ENCODE peak calls at places on chromosomes 13 and 19, in seven cellular contexts. One of them, this sample, is unnamed.

GRCh38 chr13:27358420-27358819 is 66.0 kb upstream of the GTF3A start:
- DNase-seq in prostate gland: no peak
- DNase-seq in kidney: no peak
- DNase-seq in caudate nucleus: no peak
- DNase-seq in endothelial cell of umbilical vein: no peak
- DNase-seq in sigmoid colon: no peak
- DNase-seq in PC-9: no peak
- DNase-seq in this sample: no peak

GRCh38 chr19:38869836-38870607 is 8.1 kb downstream of the RINL start:
- DNase-seq in prostate gland: peak; percentile 71
- DNase-seq in kidney: peak; percentile 94
- DNase-seq in caudate nucleus: peak; percentile 66
- DNase-seq in endothelial cell of umbilical vein: peak; percentile 61
- DNase-seq in sigmoid colon: peak; percentile 94
- DNase-seq in PC-9: no peak
- DNase-seq in this sample: peak; percentile 95

GRCh38 chr13:46516624-46517318 is 36.2 kb upstream of the LRCH1 start:
- DNase-seq in prostate gland: no peak
- DNase-seq in kidney: no peak
- DNase-seq in caudate nucleus: no peak
- DNase-seq in endothelial cell of umbilical vein: no peak
- DNase-seq in sigmoid colon: no peak
- DNase-seq in PC-9: no peak
- DNase-seq in this sample: no peak

GRCh38 chr13:76822691-76823267 is 63.4 kb downstream of the KCTD12 start:
- DNase-seq in prostate gland: no peak
- DNase-seq in kidney: no peak
- DNase-seq in caudate nucleus: no peak
- DNase-seq in endothelial cell of umbilical vein: peak; percentile 71
- DNase-seq in sigmoid colon: no peak
- DNase-seq in PC-9: no peak
- DNase-seq in this sample: peak; percentile 26

GRCh38 chr13:76004411-76004810 is 368.3 kb downstream of the LMO7 start:
- DNase-seq in prostate gland: no peak
- DNase-seq in kidney: no peak
- DNase-seq in caudate nucleus: no peak
- DNase-seq in endothelial cell of umbilical vein: no peak
- DNase-seq in sigmoid colon: no peak
- DNase-seq in PC-9: no peak
- DNase-seq in this sample: no peak

GRCh38 chr13:50200988-50201387 is 185.7 kb downstream of the KCNRG start:
- DNase-seq in prostate gland: no peak
- DNase-seq in kidney: no peak
- DNase-seq in caudate nucleus: no peak
- DNase-seq in endothelial cell of umbilical vein: peak; percentile 63
- DNase-seq in sigmoid colon: no peak
- DNase-seq in PC-9: no peak
- DNase-seq in this sample: no peak

GRCh38 chr13:55572862-55573261 is 1567.9 kb upstream of the PRR20A start:
- DNase-seq in prostate gland: no peak
- DNase-seq in kidney: no peak
- DNase-seq in caudate nucleus: no peak
- DNase-seq in endothelial cell of umbilical vein: no peak
- DNase-seq in sigmoid colon: no peak
- DNase-seq in PC-9: no peak
- DNase-seq in this sample: no peak

GRCh38 chr13:49669735-49670309 is 21.5 kb downstream of the EBPL start:
- DNase-seq in prostate gland: peak; percentile 65
- DNase-seq in kidney: no peak
- DNase-seq in caudate nucleus: peak; percentile 13
- DNase-seq in endothelial cell of umbilical vein: peak; percentile 86
- DNase-seq in sigmoid colon: peak; percentile 73
- DNase-seq in PC-9: no peak
- DNase-seq in this sample: peak; percentile 37

GRCh38 chr19:49145485-49146407 is 9.4 kb downstream of the HRC start:
- DNase-seq in prostate gland: peak; percentile 67
- DNase-seq in kidney: peak; percentile 87
- DNase-seq in caudate nucleus: peak; percentile 47
- DNase-seq in endothelial cell of umbilical vein: peak; percentile 77
- DNase-seq in sigmoid colon: peak; percentile 83
- DNase-seq in PC-9: no peak
- DNase-seq in this sample: peak; percentile 84

GRCh38 chr13:93558637-93559036 is 332.0 kb downstream of the GPC6 start:
- DNase-seq in prostate gland: no peak
- DNase-seq in kidney: no peak
- DNase-seq in caudate nucleus: no peak
- DNase-seq in endothelial cell of umbilical vein: no peak
- DNase-seq in sigmoid colon: no peak
- DNase-seq in PC-9: no peak
- DNase-seq in this sample: no peak

GRCh38 chr19:41883821-41884733 is 1.1 kb downstream of the ARHGEF1 start:
- DNase-seq in prostate gland: peak; percentile 95
- DNase-seq in kidney: peak; percentile 99
- DNase-seq in caudate nucleus: peak; percentile 93
- DNase-seq in endothelial cell of umbilical vein: peak; percentile 94
- DNase-seq in sigmoid colon: peak; percentile 97
- DNase-seq in PC-9: peak; percentile 91
- DNase-seq in this sample: peak; percentile 75

GRCh38 chr13:27211771-27212364 is 39.5 kb upstream of the RPL21 start:
- DNase-seq in prostate gland: no peak
- DNase-seq in kidney: peak; percentile 60
- DNase-seq in caudate nucleus: no peak
- DNase-seq in endothelial cell of umbilical vein: no peak
- DNase-seq in sigmoid colon: no peak
- DNase-seq in PC-9: peak; percentile 60
- DNase-seq in this sample: no peak

GRCh38 chr19:50383307-50383851 is 768 bp upstream of the POLD1 start:
- DNase-seq in prostate gland: peak; percentile 23
- DNase-seq in kidney: no peak
- DNase-seq in caudate nucleus: no peak
- DNase-seq in endothelial cell of umbilical vein: peak; percentile 8
- DNase-seq in sigmoid colon: no peak
- DNase-seq in PC-9: no peak
- DNase-seq in this sample: no peak

GRCh38 chr13:33119886-33120543 is 103.8 kb downstream of the KL start:
- DNase-seq in prostate gland: peak; percentile 50
- DNase-seq in kidney: no peak
- DNase-seq in caudate nucleus: no peak
- DNase-seq in endothelial cell of umbilical vein: no peak
- DNase-seq in sigmoid colon: no peak
- DNase-seq in PC-9: peak; percentile 97
- DNase-seq in this sample: no peak

GRCh38 chr13:33910267-33910666 is 92.3 kb downstream of the RFC3 start:
- DNase-seq in prostate gland: no peak
- DNase-seq in kidney: no peak
- DNase-seq in caudate nucleus: no peak
- DNase-seq in endothelial cell of umbilical vein: no peak
- DNase-seq in sigmoid colon: no peak
- DNase-seq in PC-9: no peak
- DNase-seq in this sample: no peak

GRCh38 chr13:84903391-84903790 is 895.8 kb downstream of the SLITRK6 start:
- DNase-seq in prostate gland: no peak
- DNase-seq in kidney: no peak
- DNase-seq in caudate nucleus: no peak
- DNase-seq in endothelial cell of umbilical vein: no peak
- DNase-seq in sigmoid colon: no peak
- DNase-seq in PC-9: no peak
- DNase-seq in this sample: no peak

GRCh38 chr19:1032264-1032867 is 6.0 kb downstream of the CNN2 start:
- DNase-seq in prostate gland: no peak
- DNase-seq in kidney: no peak
- DNase-seq in caudate nucleus: no peak
- DNase-seq in endothelial cell of umbilical vein: no peak
- DNase-seq in sigmoid colon: no peak
- DNase-seq in PC-9: no peak
- DNase-seq in this sample: no peak

GRCh38 chr19:22832031-22832762 is at the start of gene ZNF723:
- DNase-seq in prostate gland: no peak
- DNase-seq in kidney: no peak
- DNase-seq in caudate nucleus: no peak
- DNase-seq in endothelial cell of umbilical vein: no peak
- DNase-seq in sigmoid colon: no peak
- DNase-seq in PC-9: no peak
- DNase-seq in this sample: no peak

GRCh38 chr19:54136086-54136863 is 1.3 kb upstream of the CNOT3 start:
- DNase-seq in prostate gland: no peak
- DNase-seq in kidney: peak; percentile 55
- DNase-seq in caudate nucleus: no peak
- DNase-seq in endothelial cell of umbilical vein: no peak
- DNase-seq in sigmoid colon: no peak
- DNase-seq in PC-9: no peak
- DNase-seq in this sample: no peak

GRCh38 chr13:71033026-71033425 is 834.0 kb downstream of the DACH1 start:
- DNase-seq in prostate gland: no peak
- DNase-seq in kidney: no peak
- DNase-seq in caudate nucleus: no peak
- DNase-seq in endothelial cell of umbilical vein: no peak
- DNase-seq in sigmoid colon: no peak
- DNase-seq in PC-9: no peak
- DNase-seq in this sample: no peak

GRCh38 chr13:61954092-61954491 is 538.4 kb upstream of the PCDH20 start:
- DNase-seq in prostate gland: no peak
- DNase-seq in kidney: no peak
- DNase-seq in caudate nucleus: no peak
- DNase-seq in endothelial cell of umbilical vein: peak; percentile 60
- DNase-seq in sigmoid colon: no peak
- DNase-seq in PC-9: no peak
- DNase-seq in this sample: no peak

GRCh38 chr19:8396563-8397203 is 6.5 kb downstream of the RAB11B start:
- DNase-seq in prostate gland: peak; percentile 54
- DNase-seq in kidney: no peak
- DNase-seq in caudate nucleus: peak; percentile 49
- DNase-seq in endothelial cell of umbilical vein: peak; percentile 74
- DNase-seq in sigmoid colon: peak; percentile 86
- DNase-seq in PC-9: no peak
- DNase-seq in this sample: peak; percentile 54

GRCh38 chr13:99969934-99970760 is 1.4 kb downstream of the ZIC5 start:
- DNase-seq in prostate gland: no peak
- DNase-seq in kidney: peak; percentile 72
- DNase-seq in caudate nucleus: no peak
- DNase-seq in endothelial cell of umbilical vein: no peak
- DNase-seq in sigmoid colon: no peak
- DNase-seq in PC-9: peak; percentile 62
- DNase-seq in this sample: no peak

GRCh38 chr13:30809787-30810186 is 74.4 kb downstream of the ALOX5AP start:
- DNase-seq in prostate gland: no peak
- DNase-seq in kidney: no peak
- DNase-seq in caudate nucleus: no peak
- DNase-seq in endothelial cell of umbilical vein: no peak
- DNase-seq in sigmoid colon: peak; percentile 12
- DNase-seq in PC-9: no peak
- DNase-seq in this sample: no peak

GRCh38 chr13:30810261-30810701 is 74.9 kb downstream of the ALOX5AP start:
- DNase-seq in prostate gland: peak; percentile 57
- DNase-seq in kidney: peak; percentile 89
- DNase-seq in caudate nucleus: no peak
- DNase-seq in endothelial cell of umbilical vein: no peak
- DNase-seq in sigmoid colon: peak; percentile 53
- DNase-seq in PC-9: no peak
- DNase-seq in this sample: no peak

GRCh38 chr13:30806784-30807183 is 71.4 kb downstream of the ALOX5AP start:
- DNase-seq in prostate gland: no peak
- DNase-seq in kidney: no peak
- DNase-seq in caudate nucleus: no peak
- DNase-seq in endothelial cell of umbilical vein: peak; percentile 72
- DNase-seq in sigmoid colon: no peak
- DNase-seq in PC-9: no peak
- DNase-seq in this sample: no peak

GRCh38 chr13:30807392-30807791 is 72.0 kb downstream of the ALOX5AP start:
- DNase-seq in prostate gland: no peak
- DNase-seq in kidney: no peak
- DNase-seq in caudate nucleus: no peak
- DNase-seq in endothelial cell of umbilical vein: no peak
- DNase-seq in sigmoid colon: peak; percentile 25
- DNase-seq in PC-9: no peak
- DNase-seq in this sample: no peak

GRCh38 chr13:30808600-30808999 is 73.3 kb downstream of the ALOX5AP start:
- DNase-seq in prostate gland: no peak
- DNase-seq in kidney: no peak
- DNase-seq in caudate nucleus: no peak
- DNase-seq in endothelial cell of umbilical vein: no peak
- DNase-seq in sigmoid colon: peak; percentile 19
- DNase-seq in PC-9: no peak
- DNase-seq in this sample: no peak
- H3K27ac ChIP-seq in prostate gland: no peak overlapping the region
- H3K27ac ChIP-seq in kidney: no peak overlapping the region
- H3K27ac ChIP-seq in caudate nucleus: no peak overlapping the region
- H3K27ac ChIP-seq in endothelial cell of umbilical vein: no peak overlapping the region
- H3K27ac ChIP-seq in sigmoid colon: no peak overlapping the region
- H3K27ac ChIP-seq in PC-9: no peak overlapping the region
- H3K27ac ChIP-seq in this sample: no peak overlapping the region

GRCh38 chr19:16444273-16444597 is 27.5 kb downstream of the EPS15L1 start:
- DNase-seq in prostate gland: no peak
- DNase-seq in kidney: no peak
- DNase-seq in caudate nucleus: no peak
- DNase-seq in endothelial cell of umbilical vein: no peak
- DNase-seq in sigmoid colon: no peak
- DNase-seq in PC-9: no peak
- DNase-seq in this sample: no peak
- H3K27ac ChIP-seq in prostate gland: no peak overlapping the region
- H3K27ac ChIP-seq in kidney: no peak overlapping the region
- H3K27ac ChIP-seq in caudate nucleus: no peak overlapping the region
- H3K27ac ChIP-seq in endothelial cell of umbilical vein: no peak overlapping the region
- H3K27ac ChIP-seq in sigmoid colon: no peak overlapping the region
- H3K27ac ChIP-seq in PC-9: no peak overlapping the region
- H3K27ac ChIP-seq in this sample: no peak overlapping the region

GRCh38 chr19:14405758-14406644 is 13.1 kb downstream of the DDX39A start:
- DNase-seq in prostate gland: peak; percentile 80
- DNase-seq in kidney: peak; percentile 96
- DNase-seq in caudate nucleus: peak; percentile 83
- DNase-seq in endothelial cell of umbilical vein: peak; percentile 93
- DNase-seq in sigmoid colon: peak; percentile 93
- DNase-seq in PC-9: peak; percentile 81
- DNase-seq in this sample: peak; percentile 96
- H3K27ac ChIP-seq in prostate gland: peak overlapping the region; percentile 74
- H3K27ac ChIP-seq in kidney: no peak overlapping the region
- H3K27ac ChIP-seq in caudate nucleus: peak overlapping the region; percentile 62
- H3K27ac ChIP-seq in endothelial cell of umbilical vein: no peak overlapping the region
- H3K27ac ChIP-seq in sigmoid colon: peak overlapping the region; percentile 77
- H3K27ac ChIP-seq in PC-9: no peak overlapping the region
- H3K27ac ChIP-seq in this sample: peak overlapping the region; percentile 54

DNA sequence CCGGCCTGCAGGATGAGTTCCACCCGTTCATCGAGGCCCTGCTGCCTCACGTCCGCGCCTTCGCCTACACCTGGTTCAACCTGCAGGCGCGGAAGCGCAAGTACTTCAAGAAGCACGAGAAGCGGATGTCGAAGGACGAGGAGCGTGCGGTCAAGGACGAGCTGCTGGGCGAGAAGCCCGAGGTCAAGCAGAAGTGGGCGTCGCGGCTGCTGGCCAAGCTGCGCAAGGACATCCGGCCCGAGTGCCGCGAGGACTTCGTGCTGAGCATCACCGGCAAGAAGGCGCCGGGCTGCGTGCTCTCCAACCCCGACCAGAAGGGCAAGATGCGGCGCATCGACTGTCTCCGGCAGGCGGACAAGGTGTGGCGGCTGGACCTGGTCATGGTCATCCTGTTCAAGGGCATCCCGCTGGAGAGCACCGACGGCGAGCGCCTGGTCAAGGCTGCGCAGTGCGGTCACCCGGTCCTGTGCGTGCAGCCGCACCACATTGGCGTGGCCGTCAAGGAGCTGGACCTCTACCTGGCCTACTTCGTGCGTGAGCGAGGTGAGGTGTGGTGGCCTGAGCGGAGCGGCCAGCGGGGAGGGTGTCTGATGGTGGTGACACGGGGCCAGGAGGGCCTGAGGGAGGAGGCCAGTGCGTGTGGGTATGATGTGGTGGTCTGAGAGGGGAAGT is 15.5 kb downstream of the NFIC start:
- DNase-seq in prostate gland: no peak
- DNase-seq in kidney: no peak
- DNase-seq in caudate nucleus: no peak
- DNase-seq in endothelial cell of umbilical vein: no peak
- DNase-seq in sigmoid colon: peak; percentile 71
- DNase-seq in PC-9: no peak
- DNase-seq in this sample: no peak
- H3K27ac ChIP-seq in prostate gland: peak overlapping the region; percentile 38
- H3K27ac ChIP-seq in kidney: no peak overlapping the region
- H3K27ac ChIP-seq in caudate nucleus: no peak overlapping the region
- H3K27ac ChIP-seq in endothelial cell of umbilical vein: no peak overlapping the region
- H3K27ac ChIP-seq in sigmoid colon: peak overlapping the region; percentile 100
- H3K27ac ChIP-seq in PC-9: no peak overlapping the region
- H3K27ac ChIP-seq in this sample: no peak overlapping the region